ENCODE peak calls at places on chromosomes 16 and 17, in nine cellular contexts. H is IMR-90, B is heart left ventricle, L is OCI-LY7, W is progenitor cell of endocrine pancreas, P is H1, U is gastrocnemius medialis, V is suprapubic skin, Y is HFFc6. M is an unnamed sample.

GRCh38 chr16:49023095-49023494 is 258.5 kb downstream of the CBLN1 start:
- DNase-seq in Y (no peak), L (no peak), P (no peak), V (no peak), B (no peak), H (peak; percentile 39), U (no peak), W (no peak), M (no peak)

GRCh38 chr17:9805769-9806168 is 14.4 kb upstream of the DHRS7C start:
- DNase-seq in B (no peak), L (no peak), P (no peak), V (no peak), U (no peak), Y (no peak), H (no peak), W (no peak), M (no peak)

GRCh38 chr17:17300624-17301568 is 2.3 kb upstream of the NT5M start:
- DNase-seq in Y (peak; percentile 47), H (peak; percentile 51), V (no peak), W (peak; percentile 51), B (peak; percentile 32), L (peak; percentile 74), U (no peak), P (peak; percentile 93), M (no peak)

GRCh38 chr17:1108560-1108809 is 71.3 kb downstream of the ABR start:
- DNase-seq in B (peak; percentile 48), Y (no peak), P (no peak), U (no peak), L (no peak), W (no peak), V (no peak), H (no peak), M (no peak)

GRCh38 chr16:70252355-70252988 is 732 bp upstream of the EXOSC6 start:
- DNase-seq in H (peak; percentile 11), B (no peak), L (peak; percentile 13), W (no peak), P (peak; percentile 79), V (no peak), Y (no peak), U (no peak), M (no peak)

GRCh38 chr17:75487351-75488070 is 27.8 kb downstream of the CASKIN2 start:
- DNase-seq in H (no peak), V (no peak), P (no peak), W (no peak), B (peak; percentile 75), U (no peak), L (peak; percentile 73), Y (no peak), M (no peak)

GRCh38 chr17:27951872-27952271 is 58.7 kb upstream of the LYRM9 start:
- DNase-seq in Y (no peak), P (no peak), L (no peak), W (no peak), B (no peak), H (no peak), U (no peak), V (no peak), M (no peak)

GRCh38 chr16:1510941-1511351 is 17.8 kb downstream of the TELO2 start:
- DNase-seq in U (no peak), H (no peak), P (no peak), Y (no peak), B (no peak), V (no peak), W (no peak), L (no peak), M (no peak)

GRCh38 chr17:14621826-14622621 is 321.1 kb downstream of the HS3ST3B1 start:
- DNase-seq in B (no peak), H (no peak), P (no peak), V (no peak), U (no peak), W (no peak), Y (no peak), L (peak; percentile 91), M (no peak)

GRCh38 chr16:50884066-50884860 is 142.4 kb downstream of the CYLD start:
- DNase-seq in Y (no peak), U (no peak), H (no peak), B (no peak), P (peak; percentile 94), W (no peak), V (no peak), L (peak; percentile 6), M (no peak)

GRCh38 chr16:2029350-2029749 is 2.6 kb downstream of the NHERF2 start:
- DNase-seq in W (no peak), U (no peak), P (peak; percentile 47), H (no peak), L (no peak), Y (no peak), B (peak; percentile 50), V (no peak), M (no peak)

DNA sequence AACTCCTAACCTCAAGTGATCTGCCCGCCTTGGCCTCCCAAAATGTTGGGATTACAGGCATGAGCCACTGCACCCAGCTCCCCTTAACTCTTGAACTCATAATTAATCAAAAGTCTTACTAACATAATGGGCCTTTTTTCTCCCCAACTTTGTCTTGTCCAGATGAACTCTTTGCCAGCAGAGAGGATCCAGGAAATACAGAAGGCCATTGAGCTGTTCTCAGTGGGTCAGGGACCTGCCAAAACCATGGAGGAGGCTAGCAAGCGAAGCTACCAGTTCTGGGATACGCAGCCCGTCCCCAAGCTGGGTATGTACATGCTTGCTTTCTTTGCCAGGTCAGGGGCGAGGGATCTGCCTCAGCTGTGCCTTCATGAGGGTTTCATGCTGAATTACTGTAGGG is 25.2 kb downstream of the NMT1 start:
- DNase-seq in P (no peak), V (no peak), W (no peak), U (no peak), B (no peak), H (no peak), Y (no peak), L (no peak), M (no peak)
- TF ChIP-seq CTCF in P (no peak), V (no peak), W (no peak), U (no peak), B (no peak), H (no peak), Y (no peak), L (no peak), M (no peak)

GRCh38 chr16:5633845-5634440 is 536.3 kb upstream of the EEF2KMT start:
- DNase-seq in V (no peak), W (no peak), L (peak; percentile 55), U (no peak), H (peak; percentile 4), P (no peak), Y (peak; percentile 16), B (no peak), M (no peak)
- TF ChIP-seq CTCF in V (no peak), W (peak; percentile 71), L (peak; percentile 79), U (no peak), H (no peak), P (peak; percentile 75), Y (peak; percentile 71), B (peak; percentile 21), M (peak; percentile 7)

GRCh38 chr17:31743767-31744166 is 115.3 kb downstream of the COPRS start:
- DNase-seq in U (no peak), P (no peak), W (no peak), B (no peak), Y (no peak), H (peak; percentile 28), V (no peak), L (no peak), M (no peak)
- TF ChIP-seq CTCF in U (no peak), P (no peak), W (no peak), B (no peak), Y (no peak), H (no peak), V (no peak), L (no peak), M (no peak)

GRCh38 chr17:65561394-65562205 is at the start of gene AXIN2:
- DNase-seq in V (peak; percentile 96), P (peak; percentile 89), B (peak; percentile 92), W (peak; percentile 80), H (peak; percentile 85), L (peak; percentile 93), U (peak; percentile 86), Y (peak; percentile 77), M (no peak)
- TF ChIP-seq CTCF in V (no peak), P (no peak), B (no peak), W (peak; percentile 17), H (no peak), L (peak; percentile 45), U (peak; percentile 49), Y (peak; percentile 37), M (peak; percentile 30)

GRCh38 chr16:6032438-6032837 is 934.8 kb upstream of the EEF2KMT start:
- DNase-seq in H (no peak), V (no peak), P (no peak), W (no peak), Y (no peak), B (no peak), U (no peak), L (no peak), M (no peak)
- TF ChIP-seq CTCF in H (no peak), V (no peak), P (no peak), W (peak; percentile 7), Y (peak; percentile 49), B (no peak), U (no peak), L (no peak), M (no peak)